ENCODE peak calls at places on chromosomes 11 and 22, in seven cellular contexts. N is neuronal stem cell, K is neural progenitor cell, M is A549, J is fibroblast of mammary gland, B is DND-41, V is trophoblast cell. U is an unnamed sample.

GRCh38 chr22:30097861-30098260 is 17.6 kb downstream of the HORMAD2 start:
- DNase-seq in N (no peak), K (no peak), M (no peak), J (no peak), B (no peak), V (no peak), U (no peak)

GRCh38 chr11:108915666-108916065 is 250.8 kb downstream of the DDX10 start:
- DNase-seq in N (no peak), K (no peak), M (no peak), J (no peak), B (no peak), V (no peak), U (no peak)

GRCh38 chr11:29224739-29225384 is 792.0 kb downstream of the KCNA4 start:
- DNase-seq in N (no peak), K (peak), M (no peak), J (no peak), B (no peak), V (no peak), U (no peak)

GRCh38 chr22:28822930-28823481 is 22.6 kb upstream of the XBP1 start:
- DNase-seq in N (peak), K (peak), M (no peak), J (no peak), B (peak), V (no peak), U (no peak)

GRCh38 chr11:78633516-78634310 is 59.0 kb upstream of the NARS2 start:
- DNase-seq in N (no peak), K (no peak), M (no peak), J (no peak), B (no peak), V (no peak), U (no peak)

GRCh38 chr22:23183107-23183698 is 2.9 kb downstream of the BCR start:
- DNase-seq in N (peak), K (peak), M (no peak), J (peak), B (peak), V (peak), U (peak)

GRCh38 chr11:113730887-113731726 is 25.0 kb upstream of the TMPRSS5 start:
- DNase-seq in N (peak), K (peak), M (peak), J (peak), B (no peak), V (peak), U (peak)

GRCh38 chr11:22976146-22976545 is 115.9 kb upstream of the CCDC179 start:
- DNase-seq in N (no peak), K (no peak), M (no peak), J (peak), B (peak), V (peak), U (peak)

GRCh38 chr11:116454020-116454645 is 318.7 kb downstream of the BUD13 start:
- DNase-seq in N (no peak), K (peak), M (peak), J (peak), B (peak), V (peak), U (peak)

GRCh38 chr11:1888811-1889526 is 2.7 kb downstream of the PRR33 start:
- DNase-seq in N (no peak), K (no peak), M (no peak), J (no peak), B (peak), V (no peak), U (no peak)

GRCh38 chr22:29269230-29269604 is 1.1 kb downstream of the EWSR1 start:
- DNase-seq in N (no peak), K (no peak), M (no peak), J (no peak), B (no peak), V (no peak), U (no peak)

GRCh38 chr22:31056986-31057599 is 24.0 kb upstream of the SMTN start:
- DNase-seq in N (no peak), K (no peak), M (no peak), J (no peak), B (no peak), V (no peak), U (no peak)

GRCh38 chr11:106137061-106137460 is 59.6 kb downstream of the AASDHPPT start:
- DNase-seq in N (no peak), K (no peak), M (no peak), J (no peak), B (no peak), V (no peak), U (peak)

DNA sequence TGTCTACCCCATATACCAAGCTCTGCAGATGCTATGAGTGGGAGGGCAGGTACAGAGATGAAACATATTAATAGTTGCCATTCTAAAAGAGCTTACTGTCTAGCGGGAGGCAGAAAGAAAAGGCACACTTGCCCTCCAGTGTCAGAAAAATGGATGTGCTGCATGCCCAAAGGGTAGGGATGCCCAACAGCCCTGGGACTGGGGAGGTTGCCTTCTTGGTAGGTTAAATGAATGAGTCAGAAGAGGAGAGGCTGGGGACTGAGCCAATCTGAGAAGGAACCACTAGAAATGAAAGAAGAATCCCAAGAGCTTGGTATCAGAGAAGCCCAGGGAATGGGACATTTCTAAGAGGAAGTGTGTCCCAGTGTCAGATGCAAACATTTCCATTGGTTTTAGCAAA is 1.2 kb downstream of the BIRC3 start:
- DNase-seq in N (no peak), K (no peak), M (peak), J (peak), B (no peak), V (no peak), U (peak)
- H3K4me3 ChIP-seq in N (no peak), K (no peak), M (peak), J (no peak), B (peak), V (no peak), U (no peak)

GRCh38 chr11:81237139-81237538 is 1496.5 kb downstream of the FAM181B start:
- DNase-seq in N (peak), K (peak), M (no peak), J (peak), B (no peak), V (peak), U (no peak)
- H3K4me3 ChIP-seq in N (no peak), K (no peak), M (no peak), J (no peak), B (no peak), V (no peak), U (no peak)

GRCh38 chr11:46064221-46064620 is 57.0 kb downstream of the PHF21A start:
- DNase-seq in N (no peak), K (no peak), M (no peak), J (peak), B (no peak), V (no peak), U (no peak)

GRCh38 chr11:46055371-46055770 is 65.9 kb downstream of the PHF21A start:
- DNase-seq in N (peak), K (peak), M (no peak), J (peak), B (no peak), V (no peak), U (peak)

GRCh38 chr11:46063138-46063537 is 58.1 kb downstream of the PHF21A start:
- DNase-seq in N (no peak), K (no peak), M (no peak), J (no peak), B (no peak), V (no peak), U (no peak)

GRCh38 chr11:46057489-46057888 is 63.8 kb downstream of the PHF21A start:
- DNase-seq in N (no peak), K (no peak), M (no peak), J (no peak), B (no peak), V (no peak), U (no peak)

GRCh38 chr11:46060013-46060412 is 61.2 kb downstream of the PHF21A start:
- DNase-seq in N (no peak), K (no peak), M (no peak), J (no peak), B (no peak), V (no peak), U (no peak)
- H3K4me3 ChIP-seq in N (no peak), K (no peak), M (no peak), J (no peak), B (no peak), V (no peak), U (no peak)

GRCh38 chr11:119262668-119263351 is 54.1 kb downstream of the MCAM start:
- DNase-seq in N (no peak), K (no peak), M (no peak), J (peak), B (no peak), V (no peak), U (peak)

GRCh38 chr11:119258180-119258579 is 52.0 kb downstream of the CBL start:
- DNase-seq in N (no peak), K (no peak), M (no peak), J (no peak), B (no peak), V (no peak), U (no peak)

GRCh38 chr11:119254239-119254638 is 48.1 kb downstream of the CBL start:
- DNase-seq in N (no peak), K (no peak), M (no peak), J (no peak), B (no peak), V (no peak), U (no peak)

GRCh38 chr11:119263352-119263940 is 53.5 kb downstream of the MCAM start:
- DNase-seq in N (no peak), K (no peak), M (no peak), J (no peak), B (no peak), V (no peak), U (no peak)

DNA sequence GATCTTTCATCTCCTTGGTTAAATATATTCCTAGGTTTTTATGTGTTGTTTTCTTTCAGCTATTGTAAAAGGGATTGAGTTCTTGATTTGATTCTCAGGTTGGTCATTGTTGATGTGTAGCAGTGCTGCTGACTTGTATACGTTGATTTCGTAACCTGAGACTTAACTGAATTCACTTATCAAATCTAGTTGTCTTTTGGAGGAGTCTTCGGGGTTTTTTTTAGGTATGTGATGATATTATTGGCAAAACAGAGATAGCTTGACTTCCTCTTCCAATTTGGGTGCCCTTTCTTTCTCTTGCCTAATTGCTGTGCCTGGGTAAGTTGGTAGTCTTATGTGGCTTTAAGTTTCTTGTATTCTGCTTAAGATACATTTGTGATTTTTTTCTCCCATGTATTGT is 52.8 kb downstream of the CBL start:
- DNase-seq in N (no peak), K (no peak), M (no peak), J (no peak), B (no peak), V (no peak), U (no peak)
- H3K4me3 ChIP-seq in N (no peak), K (no peak), M (no peak), J (no peak), B (no peak), V (no peak), U (no peak)

GRCh38 chr11:45846174-45846675 is 1.1 kb upstream of the CRY2 start:
- DNase-seq in N (no peak), K (no peak), M (no peak), J (no peak), B (no peak), V (no peak), U (no peak)

GRCh38 chr11:45850446-45850845 is 3.2 kb downstream of the CRY2 start:
- DNase-seq in N (no peak), K (no peak), M (no peak), J (peak), B (no peak), V (no peak), U (peak)

GRCh38 chr11:45846974-45847907 is at the start of gene CRY2:
- DNase-seq in N (peak), K (peak), M (peak), J (peak), B (peak), V (peak), U (peak)

GRCh38 chr11:45847908-45848316 is 637 bp downstream of the CRY2 start:
- DNase-seq in N (peak), K (peak), M (peak), J (peak), B (peak), V (peak), U (peak)

GRCh38 chr11:45848654-45849081 is 1.4 kb downstream of the CRY2 start:
- DNase-seq in N (no peak), K (no peak), M (no peak), J (no peak), B (no peak), V (no peak), U (no peak)
- H3K4me3 ChIP-seq in N (peak), K (peak), M (no peak), J (peak), B (peak), V (no peak), U (peak)

GRCh38 chr22:35057155-35057554 is 8.8 kb upstream of the ISX start:
- DNase-seq in N (no peak), K (no peak), M (no peak), J (no peak), B (no peak), V (no peak), U (no peak)
- H3K4me3 ChIP-seq in N (no peak), K (no peak), M (no peak), J (no peak), B (no peak), V (no peak), U (no peak)

GRCh38 chr11:122109932-122110331 is 6.1 kb downstream of the BLID start:
- DNase-seq in N (no peak), K (no peak), M (no peak), J (no peak), B (no peak), V (no peak), U (no peak)

GRCh38 chr11:122115520-122116343 is at the start of gene BLID:
- DNase-seq in N (no peak), K (peak), M (no peak), J (peak), B (no peak), V (peak), U (peak)

GRCh38 chr11:122116591-122116990 is 576 bp upstream of the BLID start:
- DNase-seq in N (no peak), K (no peak), M (no peak), J (peak), B (no peak), V (no peak), U (no peak)

GRCh38 chr11:122114976-122115375 is 1.0 kb downstream of the BLID start:
- DNase-seq in N (no peak), K (no peak), M (no peak), J (no peak), B (no peak), V (no peak), U (no peak)

GRCh38 chr11:122113836-122114235 is 2.2 kb downstream of the BLID start:
- DNase-seq in N (no peak), K (no peak), M (no peak), J (peak), B (no peak), V (no peak), U (peak)
- H3K4me3 ChIP-seq in N (no peak), K (no peak), M (no peak), J (no peak), B (no peak), V (no peak), U (no peak)

GRCh38 chr22:46065733-46066454 is 84.4 kb upstream of the PPARA start:
- DNase-seq in N (no peak), K (no peak), M (no peak), J (peak), B (no peak), V (no peak), U (no peak)
- H3K4me3 ChIP-seq in N (no peak), K (no peak), M (peak), J (peak), B (no peak), V (no peak), U (peak)

DNA sequence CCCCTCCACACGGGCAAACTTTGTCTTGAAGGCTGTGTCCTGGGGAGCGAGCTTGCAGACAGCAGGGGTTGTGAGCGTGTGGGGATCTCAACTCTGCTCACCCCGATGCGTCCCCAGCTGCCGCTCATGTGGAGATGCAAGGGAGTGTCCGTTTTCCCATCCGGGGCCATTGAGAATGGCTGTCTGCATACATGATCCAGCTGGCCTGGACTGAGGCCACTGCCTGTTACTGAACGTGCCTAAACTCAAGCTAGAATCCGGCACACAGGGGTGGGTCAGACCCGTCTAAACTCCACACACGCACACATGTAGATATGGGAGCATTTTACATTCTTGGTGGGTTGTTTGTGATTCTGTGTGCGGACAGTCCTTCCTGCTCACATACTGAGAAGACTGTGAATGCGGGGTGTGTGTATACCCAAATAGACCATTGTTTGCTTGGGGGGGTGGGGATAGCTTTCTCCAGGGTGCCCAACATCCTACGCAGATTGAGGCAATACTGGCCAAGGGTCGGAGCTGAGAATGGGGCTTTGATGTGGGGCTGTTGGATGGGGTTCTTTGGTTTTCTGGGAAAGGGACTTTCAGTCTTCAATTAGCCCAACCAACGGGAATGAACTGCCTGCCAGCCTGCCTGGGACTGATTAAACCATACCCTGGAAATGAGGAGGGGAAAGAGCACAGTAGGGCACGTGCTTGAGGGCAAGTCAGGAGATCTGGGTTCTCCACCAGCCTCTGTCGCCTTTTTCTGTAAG is 60.4 kb downstream of the ST3GAL4 start:
- DNase-seq in N (no peak), K (no peak), M (no peak), J (no peak), B (no peak), V (no peak), U (no peak)
- H3K4me3 ChIP-seq in N (no peak), K (no peak), M (no peak), J (no peak), B (no peak), V (no peak), U (no peak)

DNA sequence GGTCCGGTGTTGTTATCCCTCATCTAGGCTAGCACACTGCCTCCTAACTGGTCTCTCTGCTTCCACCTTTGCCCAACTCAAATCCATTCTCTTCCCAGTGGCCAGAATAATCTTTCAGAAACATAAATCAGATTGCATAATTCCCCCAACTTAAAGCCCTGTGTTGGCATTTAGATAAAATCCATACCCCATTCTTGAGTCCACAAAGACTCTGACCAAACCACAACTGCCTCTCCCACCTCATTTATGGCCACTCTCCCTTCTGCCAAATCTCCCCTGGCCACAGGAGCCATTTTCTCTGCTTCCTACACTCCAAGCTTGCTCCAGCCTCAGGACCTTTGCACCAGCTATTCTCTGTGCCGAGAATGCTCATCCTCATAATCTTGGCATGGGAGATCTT is 36.8 kb downstream of the IL18 start:
- DNase-seq in N (no peak), K (no peak), M (no peak), J (no peak), B (no peak), V (no peak), U (no peak)
- H3K4me3 ChIP-seq in N (no peak), K (no peak), M (no peak), J (no peak), B (no peak), V (no peak), U (no peak)

U was measured in foreskin fibroblast.